ENCODE peak calls at places on chromosomes 5 and 9, in ten cellular contexts. F is upper lobe of right lung; N is heart left ventricle; Z is right cardiac atrium; T is heart right ventricle; S is neuronal stem cell; U is GM23248; A is CD4-positive, alpha-beta memory T cell; Q is uterus; K is DND-41. O is an unnamed sample.

GRCh38 chr5:180047667-180048066 is 23.9 kb downstream of the RNF130 start:
- DNase-seq in U (no peak), A (no peak), T (peak; percentile 55), N (peak; percentile 38), F (peak; percentile 77), Q (peak; percentile 30), K (no peak), S (no peak), Z (peak; percentile 91), O (no peak)

GRCh38 chr9:123544007-123544827 is 188.2 kb downstream of the CRB2 start:
- DNase-seq in N (no peak), U (peak; percentile 66), S (peak; percentile 39), A (no peak), T (no peak), Q (no peak), K (peak; percentile 15), F (no peak), Z (no peak), O (no peak)

GRCh38 chr9:111866976-111867375 is 29.6 kb upstream of the UGCG start:
- DNase-seq in Q (no peak), T (no peak), A (peak; percentile 44), K (no peak), N (no peak), U (peak; percentile 71), S (no peak), F (no peak), Z (no peak), O (peak; percentile 43)

GRCh38 chr9:2966846-2967372 is 123.0 kb upstream of the PUM3 start:
- DNase-seq in F (no peak), S (no peak), Q (no peak), U (no peak), Z (no peak), T (no peak), A (no peak), N (no peak), K (no peak), O (no peak)

GRCh38 chr5:26326153-26326759 is 712.1 kb downstream of the CDH9 start:
- DNase-seq in U (no peak), F (no peak), T (no peak), N (no peak), Z (peak; percentile 34), Q (no peak), A (no peak), K (no peak), S (no peak), O (no peak)

GRCh38 chr9:91162784-91163440 is 198.8 kb downstream of the AUH start:
- DNase-seq in Z (peak; percentile 71), U (no peak), A (no peak), F (peak; percentile 88), S (no peak), K (peak; percentile 45), N (no peak), Q (no peak), T (no peak), O (peak; percentile 49)

GRCh38 chr9:127809562-127810377 is 7.1 kb downstream of the FPGS start:
- DNase-seq in K (no peak), Q (no peak), Z (peak; percentile 86), A (no peak), U (peak; percentile 56), T (peak; percentile 50), N (no peak), S (peak; percentile 51), F (peak; percentile 78), O (no peak)

GRCh38 chr9:89695441-89695891 is 90.7 kb downstream of the GADD45G start:
- DNase-seq in Z (no peak), K (no peak), Q (no peak), T (no peak), A (no peak), U (no peak), F (peak; percentile 18), S (no peak), N (no peak), O (no peak)

GRCh38 chr9:35749515-35750255 is 598 bp downstream of the RGP1 start:
- DNase-seq in A (peak; percentile 64), S (no peak), U (peak; percentile 57), Q (peak; percentile 50), N (peak; percentile 33), Z (peak; percentile 65), T (no peak), F (peak; percentile 78), K (peak; percentile 14), O (peak; percentile 51)

GRCh38 chr5:166909040-166909439 is 1382.4 kb upstream of the WWC1 start:
- DNase-seq in N (no peak), Q (no peak), S (no peak), U (no peak), T (no peak), A (no peak), K (no peak), Z (no peak), F (no peak), O (no peak)

DNA sequence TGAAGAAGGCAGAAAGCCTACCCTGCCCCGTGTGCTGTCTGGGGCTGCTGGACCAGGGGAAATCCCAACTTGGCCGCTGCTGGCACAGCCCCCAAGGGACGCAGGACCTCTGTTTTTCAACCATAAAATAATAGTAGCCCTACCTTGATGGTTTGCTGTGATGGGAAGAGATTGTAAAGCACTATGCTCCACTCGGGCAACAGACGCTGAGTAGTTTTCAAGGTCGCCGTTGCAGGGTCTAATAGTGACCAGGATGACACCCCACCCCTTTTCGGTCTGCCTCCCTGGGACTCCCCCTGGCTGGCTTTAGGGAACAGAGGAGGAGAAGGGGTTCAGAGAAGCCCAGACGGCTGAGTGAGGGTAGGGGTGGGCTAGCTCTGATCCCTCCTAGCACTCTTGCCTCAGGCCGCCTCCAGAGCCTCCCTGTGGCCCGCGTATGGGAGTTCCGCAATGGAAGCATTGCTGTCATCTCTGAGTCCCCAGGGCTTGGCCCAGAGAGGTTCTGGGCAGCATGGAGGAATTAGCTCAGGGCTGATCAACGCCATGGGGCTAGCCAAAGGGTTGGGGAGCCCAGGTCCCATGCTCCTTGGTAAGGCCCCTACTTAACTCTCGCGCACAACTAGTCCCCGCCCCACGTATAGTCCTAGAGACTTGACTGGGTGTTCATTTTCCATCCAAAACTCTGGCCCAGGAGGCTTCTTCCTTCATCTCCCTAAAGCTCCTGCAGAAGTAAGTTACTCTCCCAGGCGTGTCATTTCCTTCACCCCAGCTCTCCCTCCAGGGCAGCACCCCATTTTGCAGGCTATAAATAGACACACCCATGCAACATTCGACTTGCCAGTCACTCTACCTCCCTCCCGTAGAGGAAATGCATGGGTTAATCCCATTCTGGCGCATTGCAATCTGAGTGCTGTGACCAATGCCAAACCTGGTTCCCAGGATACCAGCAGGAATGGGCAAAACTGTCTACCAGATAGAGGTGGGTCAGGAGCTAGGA is 1.1 kb upstream of the IRF1 start:
- DNase-seq in U (no peak), Z (peak; percentile 64), S (no peak), F (no peak), A (peak; percentile 71), T (no peak), N (no peak), K (no peak), Q (no peak), O (peak; percentile 80)
- H3K4me1 ChIP-seq in U (peaks cover 8% of the 10 kb centered on the region), Z (peaks cover 14% of the 10 kb centered on the region), S (peaks cover 13% of the 10 kb centered on the region), F (peaks cover 56% of the 10 kb centered on the region), A (peaks cover 70% of the 10 kb centered on the region), T (peaks cover 42% of the 10 kb centered on the region), N (peaks cover 60% of the 10 kb centered on the region), K (peaks cover 73% of the 10 kb centered on the region), Q (peaks cover 11% of the 10 kb centered on the region), O (peaks cover 73% of the 10 kb centered on the region)

DNA sequence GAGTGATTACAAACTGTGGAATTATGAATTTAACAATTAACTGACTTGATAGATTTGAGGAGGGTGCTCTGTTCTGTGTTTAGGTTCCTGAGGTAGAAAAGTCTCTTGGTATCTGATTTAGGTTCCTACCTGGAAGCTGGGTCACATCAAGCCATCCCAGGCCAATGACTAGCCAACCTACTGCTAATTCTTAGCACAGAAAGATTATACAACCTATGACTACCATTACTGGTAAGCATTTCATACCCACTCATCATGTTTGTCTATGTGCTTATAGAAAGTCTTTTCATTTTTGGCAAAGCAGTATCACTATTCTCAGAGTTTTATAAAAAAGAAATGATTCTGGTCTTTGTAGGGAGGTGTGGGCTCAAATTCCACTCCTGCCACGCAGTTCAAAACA is 49.7 kb downstream of the GNAQ start:
- DNase-seq in K (no peak), A (no peak), U (no peak), N (no peak), S (no peak), Z (no peak), Q (no peak), F (no peak), T (no peak), O (no peak)
- H3K27ac ChIP-seq in K (no peak overlapping the region), A (no peak overlapping the region), U (peak overlapping the region; percentile 67), N (no peak overlapping the region), S (no peak overlapping the region), Z (no peak overlapping the region), Q (no peak overlapping the region), F (no peak overlapping the region), T (no peak overlapping the region), O (no peak overlapping the region)

GRCh38 chr5:93576994-93577575 is 3.9 kb downstream of the NR2F1-AS1 start:
- DNase-seq in T (no peak), S (no peak), Z (no peak), Q (no peak), U (no peak), F (no peak), A (no peak), N (no peak), K (no peak), O (no peak)

GRCh38 chr5:93579561-93580386 is 1.2 kb downstream of the NR2F1-AS1 start:
- DNase-seq in S (no peak), Z (peak; percentile 81), K (no peak), N (no peak), Q (no peak), F (no peak), T (peak; percentile 29), A (no peak), U (peak; percentile 77), O (no peak)

GRCh38 chr5:93577807-93578178 is 3.2 kb downstream of the NR2F1-AS1 start:
- DNase-seq in Z (no peak), A (no peak), S (no peak), U (no peak), K (no peak), F (no peak), Q (no peak), N (no peak), T (no peak), O (no peak)

GRCh38 chr5:93578813-93579560 is 2.0 kb downstream of the NR2F1-AS1 start:
- DNase-seq in U (no peak), F (no peak), K (no peak), Z (peak; percentile 88), N (no peak), Q (peak; percentile 76), T (peak; percentile 22), A (no peak), S (no peak), O (no peak)

GRCh38 chr5:93578179-93578812 is 2.7 kb downstream of the NR2F1-AS1 start:
- DNase-seq in T (no peak), S (no peak), Z (no peak), N (no peak), F (no peak), Q (no peak), A (no peak), U (no peak), K (no peak), O (no peak)
- H3K4me1 ChIP-seq in T (peaks cover 20% of the 10 kb centered on the region), S (peaks cover 48% of the 10 kb centered on the region), Z (no peaks in the 10 kb centered on the region), N (peaks cover 31% of the 10 kb centered on the region), F (peaks cover 26% of the 10 kb centered on the region), Q (no peaks in the 10 kb centered on the region), A (peaks cover 43% of the 10 kb centered on the region), U (peaks cover 5% of the 10 kb centered on the region), K (peaks cover 10% of the 10 kb centered on the region), O (peaks cover 41% of the 10 kb centered on the region)

DNA sequence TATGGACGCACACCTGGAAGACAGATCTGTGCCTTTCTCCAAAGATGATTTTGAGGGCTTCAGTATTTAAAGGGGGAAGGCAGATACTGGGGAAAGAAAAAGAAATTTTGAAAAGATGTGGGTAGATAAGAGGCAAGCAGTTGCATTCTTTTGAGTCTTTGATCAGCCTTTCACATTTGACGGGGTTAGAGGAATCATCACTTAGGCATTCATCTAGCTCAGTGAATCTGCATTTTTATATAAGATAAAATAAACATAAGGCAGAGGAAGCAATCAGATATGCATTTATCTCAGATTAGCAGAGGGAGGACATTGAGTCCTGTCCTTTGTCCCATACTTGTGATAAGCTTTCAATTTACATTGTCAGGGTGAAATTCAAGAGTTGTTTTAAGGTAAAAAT is 243.4 kb upstream of the RAI14 start:
- DNase-seq in K (no peak), Q (no peak), A (no peak), N (no peak), T (no peak), S (no peak), F (no peak), Z (no peak), U (peak; percentile 31), O (no peak)
- H3K27ac ChIP-seq in K (no peak overlapping the region), Q (no peak overlapping the region), A (no peak overlapping the region), N (no peak overlapping the region), T (no peak overlapping the region), S (no peak overlapping the region), F (no peak overlapping the region), Z (no peak overlapping the region), U (no peak overlapping the region), O (no peak overlapping the region)

O was measured in CD4-positive, CD25-positive, alpha-beta regulatory T cell.